ENCODE peak calls at places on chromosomes 3 and 15, in ten cellular contexts. One of them, this sample, is unnamed.

GRCh38 chr3:38313685-38314084 is 31.6 kb downstream of the SLC22A14 start:
- DNase-seq in fibroblast of villous mesenchyme: no peak
- DNase-seq in choroid plexus epithelial cell: no peak
- DNase-seq in coronary artery: no peak
- DNase-seq in dorsolateral prefrontal cortex: no peak
- DNase-seq in A673: no peak
- DNase-seq in heart left ventricle: no peak
- DNase-seq in AG09309: no peak
- DNase-seq in ovary: no peak
- DNase-seq in cardiac muscle cell: no peak
- DNase-seq in this sample: no peak

GRCh38 chr3:123658118-123658859 is 73.4 kb upstream of the HACD2 start:
- DNase-seq in fibroblast of villous mesenchyme: peak; percentile 53
- DNase-seq in choroid plexus epithelial cell: peak; percentile 72
- DNase-seq in coronary artery: no peak
- DNase-seq in dorsolateral prefrontal cortex: no peak
- DNase-seq in A673: no peak
- DNase-seq in heart left ventricle: peak; percentile 77
- DNase-seq in AG09309: peak; percentile 75
- DNase-seq in ovary: no peak
- DNase-seq in cardiac muscle cell: no peak
- DNase-seq in this sample: peak; percentile 55

GRCh38 chr3:105367063-105367405 is 325 bp downstream of the ALCAM start:
- DNase-seq in fibroblast of villous mesenchyme: no peak
- DNase-seq in choroid plexus epithelial cell: no peak
- DNase-seq in coronary artery: peak; percentile 78
- DNase-seq in dorsolateral prefrontal cortex: peak; percentile 47
- DNase-seq in A673: peak; percentile 29
- DNase-seq in heart left ventricle: peak; percentile 26
- DNase-seq in AG09309: no peak
- DNase-seq in ovary: peak; percentile 54
- DNase-seq in cardiac muscle cell: peak; percentile 34
- DNase-seq in this sample: no peak

GRCh38 chr3:50525987-50526386 is 22.6 kb upstream of the CACNA2D2 start:
- DNase-seq in fibroblast of villous mesenchyme: peak; percentile 43
- DNase-seq in choroid plexus epithelial cell: peak; percentile 63
- DNase-seq in coronary artery: no peak
- DNase-seq in dorsolateral prefrontal cortex: no peak
- DNase-seq in A673: no peak
- DNase-seq in heart left ventricle: peak; percentile 45
- DNase-seq in AG09309: no peak
- DNase-seq in ovary: no peak
- DNase-seq in cardiac muscle cell: peak; percentile 89
- DNase-seq in this sample: no peak

GRCh38 chr3:19769694-19770093 is 164.3 kb downstream of the EFHB start:
- DNase-seq in fibroblast of villous mesenchyme: no peak
- DNase-seq in choroid plexus epithelial cell: no peak
- DNase-seq in coronary artery: no peak
- DNase-seq in dorsolateral prefrontal cortex: no peak
- DNase-seq in A673: no peak
- DNase-seq in heart left ventricle: no peak
- DNase-seq in AG09309: no peak
- DNase-seq in ovary: no peak
- DNase-seq in cardiac muscle cell: no peak
- DNase-seq in this sample: no peak

GRCh38 chr15:82132116-82132515 is 86.3 kb upstream of the MEX3B start:
- DNase-seq in fibroblast of villous mesenchyme: no peak
- DNase-seq in choroid plexus epithelial cell: no peak
- DNase-seq in coronary artery: no peak
- DNase-seq in dorsolateral prefrontal cortex: no peak
- DNase-seq in A673: no peak
- DNase-seq in heart left ventricle: no peak
- DNase-seq in AG09309: no peak
- DNase-seq in ovary: no peak
- DNase-seq in cardiac muscle cell: no peak
- DNase-seq in this sample: no peak

GRCh38 chr15:85316244-85316934 is 64.0 kb upstream of the AKAP13 start:
- DNase-seq in fibroblast of villous mesenchyme: peak; percentile 91
- DNase-seq in choroid plexus epithelial cell: peak; percentile 57
- DNase-seq in coronary artery: no peak
- DNase-seq in dorsolateral prefrontal cortex: no peak
- DNase-seq in A673: no peak
- DNase-seq in heart left ventricle: no peak
- DNase-seq in AG09309: peak; percentile 71
- DNase-seq in ovary: no peak
- DNase-seq in cardiac muscle cell: peak; percentile 25
- DNase-seq in this sample: no peak

GRCh38 chr3:12929801-12930200 is 88.4 kb upstream of the RPL32 start:
- DNase-seq in fibroblast of villous mesenchyme: no peak
- DNase-seq in choroid plexus epithelial cell: no peak
- DNase-seq in coronary artery: no peak
- DNase-seq in dorsolateral prefrontal cortex: no peak
- DNase-seq in A673: no peak
- DNase-seq in heart left ventricle: no peak
- DNase-seq in AG09309: no peak
- DNase-seq in ovary: no peak
- DNase-seq in cardiac muscle cell: no peak
- DNase-seq in this sample: no peak

GRCh38 chr3:169667710-169668080 is 4.2 kb upstream of the MECOM start:
- DNase-seq in fibroblast of villous mesenchyme: no peak
- DNase-seq in choroid plexus epithelial cell: no peak
- DNase-seq in coronary artery: no peak
- DNase-seq in dorsolateral prefrontal cortex: no peak
- DNase-seq in A673: no peak
- DNase-seq in heart left ventricle: no peak
- DNase-seq in AG09309: no peak
- DNase-seq in ovary: no peak
- DNase-seq in cardiac muscle cell: no peak
- DNase-seq in this sample: no peak

GRCh38 chr15:92636950-92637481 is 18.6 kb downstream of the FAM174B start:
- DNase-seq in fibroblast of villous mesenchyme: no peak
- DNase-seq in choroid plexus epithelial cell: no peak
- DNase-seq in coronary artery: no peak
- DNase-seq in dorsolateral prefrontal cortex: no peak
- DNase-seq in A673: no peak
- DNase-seq in heart left ventricle: no peak
- DNase-seq in AG09309: no peak
- DNase-seq in ovary: no peak
- DNase-seq in cardiac muscle cell: no peak
- DNase-seq in this sample: peak; percentile 98

GRCh38 chr3:159624616-159625015 is 364.0 kb upstream of the IL12A start:
- DNase-seq in fibroblast of villous mesenchyme: no peak
- DNase-seq in choroid plexus epithelial cell: no peak
- DNase-seq in coronary artery: no peak
- DNase-seq in dorsolateral prefrontal cortex: no peak
- DNase-seq in A673: no peak
- DNase-seq in heart left ventricle: no peak
- DNase-seq in AG09309: no peak
- DNase-seq in ovary: no peak
- DNase-seq in cardiac muscle cell: no peak
- DNase-seq in this sample: no peak

GRCh38 chr3:166283856-166284255 is 446.6 kb upstream of the BCHE start:
- DNase-seq in fibroblast of villous mesenchyme: peak; percentile 48
- DNase-seq in choroid plexus epithelial cell: peak; percentile 55
- DNase-seq in coronary artery: no peak
- DNase-seq in dorsolateral prefrontal cortex: no peak
- DNase-seq in A673: no peak
- DNase-seq in heart left ventricle: no peak
- DNase-seq in AG09309: no peak
- DNase-seq in ovary: no peak
- DNase-seq in cardiac muscle cell: no peak
- DNase-seq in this sample: no peak

GRCh38 chr15:80066912-80067311 is 7.4 kb downstream of the ZFAND6 start:
- DNase-seq in fibroblast of villous mesenchyme: no peak
- DNase-seq in choroid plexus epithelial cell: no peak
- DNase-seq in coronary artery: no peak
- DNase-seq in dorsolateral prefrontal cortex: no peak
- DNase-seq in A673: no peak
- DNase-seq in heart left ventricle: no peak
- DNase-seq in AG09309: no peak
- DNase-seq in ovary: no peak
- DNase-seq in cardiac muscle cell: no peak
- DNase-seq in this sample: no peak

GRCh38 chr15:88623061-88623460 is 1.9 kb downstream of the AEN start:
- DNase-seq in fibroblast of villous mesenchyme: peak; percentile 78
- DNase-seq in choroid plexus epithelial cell: peak; percentile 62
- DNase-seq in coronary artery: peak; percentile 54
- DNase-seq in dorsolateral prefrontal cortex: no peak
- DNase-seq in A673: no peak
- DNase-seq in heart left ventricle: no peak
- DNase-seq in AG09309: peak; percentile 37
- DNase-seq in ovary: no peak
- DNase-seq in cardiac muscle cell: no peak
- DNase-seq in this sample: no peak

GRCh38 chr15:55775316-55775715 is 32.4 kb upstream of the PRTG start:
- DNase-seq in fibroblast of villous mesenchyme: peak; percentile 60
- DNase-seq in choroid plexus epithelial cell: no peak
- DNase-seq in coronary artery: no peak
- DNase-seq in dorsolateral prefrontal cortex: no peak
- DNase-seq in A673: peak; percentile 82
- DNase-seq in heart left ventricle: no peak
- DNase-seq in AG09309: peak; percentile 31
- DNase-seq in ovary: no peak
- DNase-seq in cardiac muscle cell: no peak
- DNase-seq in this sample: no peak

GRCh38 chr15:26670116-26670515 is 102.8 kb downstream of the GABRB3 start:
- DNase-seq in fibroblast of villous mesenchyme: no peak
- DNase-seq in choroid plexus epithelial cell: no peak
- DNase-seq in coronary artery: no peak
- DNase-seq in dorsolateral prefrontal cortex: no peak
- DNase-seq in A673: no peak
- DNase-seq in heart left ventricle: no peak
- DNase-seq in AG09309: no peak
- DNase-seq in ovary: no peak
- DNase-seq in cardiac muscle cell: no peak
- DNase-seq in this sample: no peak

GRCh38 chr3:171489348-171489747 is 29.1 kb upstream of the TNIK start:
- DNase-seq in fibroblast of villous mesenchyme: no peak
- DNase-seq in choroid plexus epithelial cell: no peak
- DNase-seq in coronary artery: no peak
- DNase-seq in dorsolateral prefrontal cortex: no peak
- DNase-seq in A673: no peak
- DNase-seq in heart left ventricle: no peak
- DNase-seq in AG09309: no peak
- DNase-seq in ovary: no peak
- DNase-seq in cardiac muscle cell: no peak
- DNase-seq in this sample: no peak

GRCh38 chr15:70301396-70301795 is 203.7 kb upstream of the TLE3 start:
- DNase-seq in fibroblast of villous mesenchyme: no peak
- DNase-seq in choroid plexus epithelial cell: no peak
- DNase-seq in coronary artery: no peak
- DNase-seq in dorsolateral prefrontal cortex: no peak
- DNase-seq in A673: no peak
- DNase-seq in heart left ventricle: no peak
- DNase-seq in AG09309: no peak
- DNase-seq in ovary: no peak
- DNase-seq in cardiac muscle cell: no peak
- DNase-seq in this sample: no peak

GRCh38 chr3:197802505-197803459 is 11.7 kb downstream of the LRCH3 start:
- DNase-seq in fibroblast of villous mesenchyme: no peak
- DNase-seq in choroid plexus epithelial cell: peak; percentile 22
- DNase-seq in coronary artery: no peak
- DNase-seq in dorsolateral prefrontal cortex: no peak
- DNase-seq in A673: peak; percentile 30
- DNase-seq in heart left ventricle: no peak
- DNase-seq in AG09309: no peak
- DNase-seq in ovary: no peak
- DNase-seq in cardiac muscle cell: no peak
- DNase-seq in this sample: no peak
- TF ChIP-seq CTCF in fibroblast of villous mesenchyme: peak; percentile 10
- TF ChIP-seq CTCF in choroid plexus epithelial cell: peak; percentile 40
- TF ChIP-seq CTCF in coronary artery: no peak
- TF ChIP-seq CTCF in dorsolateral prefrontal cortex: no peak
- TF ChIP-seq CTCF in A673: peak; percentile 6
- TF ChIP-seq CTCF in heart left ventricle: no peak
- TF ChIP-seq CTCF in AG09309: peak; percentile 34
- TF ChIP-seq CTCF in ovary: no peak
- TF ChIP-seq CTCF in cardiac muscle cell: no peak
- TF ChIP-seq CTCF in this sample: peak; percentile 35

DNA sequence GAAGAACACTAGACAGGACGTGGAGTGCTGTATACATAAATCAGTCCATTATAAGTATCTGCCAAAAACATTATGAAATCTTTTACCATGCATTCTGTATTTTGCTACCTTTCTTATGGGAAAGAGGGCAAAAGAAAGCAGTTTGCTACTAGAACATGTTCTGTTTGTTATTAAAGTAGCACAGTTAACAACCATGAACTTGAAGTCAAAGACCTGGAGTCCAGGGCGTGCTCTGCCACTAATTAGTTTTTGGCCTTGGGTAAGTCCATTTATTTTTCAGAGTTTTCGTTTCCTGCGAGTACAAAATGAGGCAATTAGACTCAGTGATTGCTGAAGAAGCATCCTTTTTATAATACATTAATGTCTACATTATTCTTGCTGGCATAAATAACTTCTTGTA is 143.3 kb upstream of the AGTR1 start:
- DNase-seq in fibroblast of villous mesenchyme: no peak
- DNase-seq in choroid plexus epithelial cell: no peak
- DNase-seq in coronary artery: no peak
- DNase-seq in dorsolateral prefrontal cortex: no peak
- DNase-seq in A673: no peak
- DNase-seq in heart left ventricle: no peak
- DNase-seq in AG09309: no peak
- DNase-seq in ovary: no peak
- DNase-seq in cardiac muscle cell: no peak
- DNase-seq in this sample: no peak
- H3K4me3 ChIP-seq in fibroblast of villous mesenchyme: no peak overlapping the region
- H3K4me3 ChIP-seq in choroid plexus epithelial cell: no peak overlapping the region
- H3K4me3 ChIP-seq in coronary artery: no peak overlapping the region
- H3K4me3 ChIP-seq in dorsolateral prefrontal cortex: no peak overlapping the region
- H3K4me3 ChIP-seq in A673: no peak overlapping the region
- H3K4me3 ChIP-seq in heart left ventricle: no peak overlapping the region
- H3K4me3 ChIP-seq in AG09309: no peak overlapping the region
- H3K4me3 ChIP-seq in ovary: no peak overlapping the region
- H3K4me3 ChIP-seq in cardiac muscle cell: no peak overlapping the region
- H3K4me3 ChIP-seq in this sample: no peak overlapping the region

GRCh38 chr15:40470423-40471104 is at the start of gene CHST14:
- DNase-seq in fibroblast of villous mesenchyme: peak; percentile 62
- DNase-seq in choroid plexus epithelial cell: peak; percentile 51
- DNase-seq in coronary artery: no peak
- DNase-seq in dorsolateral prefrontal cortex: no peak
- DNase-seq in A673: peak; percentile 60
- DNase-seq in heart left ventricle: peak; percentile 57
- DNase-seq in AG09309: no peak
- DNase-seq in ovary: peak; percentile 76
- DNase-seq in cardiac muscle cell: peak; percentile 87
- DNase-seq in this sample: no peak
- TF ChIP-seq CTCF in fibroblast of villous mesenchyme: no peak
- TF ChIP-seq CTCF in choroid plexus epithelial cell: no peak
- TF ChIP-seq CTCF in coronary artery: no peak
- TF ChIP-seq CTCF in dorsolateral prefrontal cortex: peak; percentile 19
- TF ChIP-seq CTCF in A673: no peak
- TF ChIP-seq CTCF in heart left ventricle: no peak
- TF ChIP-seq CTCF in AG09309: no peak
- TF ChIP-seq CTCF in ovary: no peak
- TF ChIP-seq CTCF in cardiac muscle cell: no peak
- TF ChIP-seq CTCF in this sample: no peak

DNA sequence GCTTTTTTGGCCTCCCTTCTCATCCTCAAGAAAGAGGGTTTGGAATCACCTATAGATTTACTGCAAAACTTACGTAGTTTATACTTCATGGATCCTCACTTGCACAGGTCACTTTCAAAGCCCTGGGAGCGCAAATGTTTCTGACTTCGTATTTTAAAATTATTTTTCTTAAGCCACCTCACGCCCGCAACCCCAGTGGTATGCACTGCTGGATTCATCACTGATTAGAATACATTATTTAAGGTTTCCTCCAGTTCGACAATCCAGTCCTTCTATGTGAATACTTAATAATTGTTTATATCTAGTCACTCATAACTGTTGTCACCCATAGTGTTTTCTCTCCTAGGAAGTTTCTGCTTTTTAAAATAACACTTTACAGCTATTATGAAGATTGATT is 339.9 kb downstream of the CHL1 start:
- DNase-seq in fibroblast of villous mesenchyme: no peak
- DNase-seq in choroid plexus epithelial cell: no peak
- DNase-seq in coronary artery: no peak
- DNase-seq in dorsolateral prefrontal cortex: no peak
- DNase-seq in A673: no peak
- DNase-seq in heart left ventricle: no peak
- DNase-seq in AG09309: no peak
- DNase-seq in ovary: no peak
- DNase-seq in cardiac muscle cell: no peak
- DNase-seq in this sample: no peak
- H3K4me3 ChIP-seq in fibroblast of villous mesenchyme: peak overlapping the region; percentile 46
- H3K4me3 ChIP-seq in choroid plexus epithelial cell: peak overlapping the region; percentile 45
- H3K4me3 ChIP-seq in coronary artery: peak overlapping the region; percentile 67
- H3K4me3 ChIP-seq in dorsolateral prefrontal cortex: peak overlapping the region; percentile 39
- H3K4me3 ChIP-seq in A673: no peak overlapping the region
- H3K4me3 ChIP-seq in heart left ventricle: peak overlapping the region; percentile 39
- H3K4me3 ChIP-seq in AG09309: no peak overlapping the region
- H3K4me3 ChIP-seq in ovary: peak overlapping the region; percentile 18
- H3K4me3 ChIP-seq in cardiac muscle cell: peak overlapping the region; percentile 21
- H3K4me3 ChIP-seq in this sample: no peak overlapping the region